ENCODE peak calls at places on chromosomes 6 and 20, in nine cellular contexts. C is NCI-H2029 treated with DMSO at 0.1 percent for 48 hours; N is CD4-positive, CD25-positive, alpha-beta regulatory T cell; X is GM19239; V is SJSA1; L is HEK293T; K is activated CD4-positive, alpha-beta memory T cell treated with anti-CD3 and anti-CD28 coated beads for 36 hours; A is smooth muscle cell of the brain vasculature; B is heart left ventricle. F is an unnamed sample.

GRCh38 chr6:82924799-82925535 is 140.7 kb downstream of the UBE3D start:
- DNase-seq in V (no peak), X (no peak), L (no peak), C (no peak), N (no peak), A (no peak), K (no peak), B (no peak), F (no peak)

GRCh38 chr20:63505723-63506122 is 6.8 kb upstream of the EEF1A2 start:
- DNase-seq in C (no peak), K (no peak), X (no peak), N (no peak), A (no peak), B (no peak), L (no peak), V (no peak), F (no peak)

GRCh38 chr6:111107589-111107988 is 20.3 kb downstream of the SLC16A10 start:
- DNase-seq in K (no peak), X (no peak), L (no peak), C (no peak), B (no peak), V (no peak), A (no peak), N (no peak), F (no peak)

GRCh38 chr6:110518281-110518623 is 41.8 kb upstream of the SLC22A16 start:
- DNase-seq in V (no peak), B (no peak), C (no peak), X (no peak), L (peak), A (no peak), K (no peak), N (no peak), F (no peak)

GRCh38 chr6:158040051-158040803 is 58.6 kb downstream of the SYNJ2 start:
- DNase-seq in K (peak), N (no peak), L (peak), B (no peak), V (peak), A (no peak), X (no peak), C (no peak), F (peak)

GRCh38 chr6:42410861-42411260 is 40.9 kb downstream of the TRERF1 start:
- DNase-seq in C (no peak), A (no peak), N (no peak), L (no peak), V (no peak), K (no peak), B (no peak), X (no peak), F (no peak)

GRCh38 chr6:63100066-63100465 is 111.2 kb upstream of the FKBP1C start:
- DNase-seq in C (no peak), X (no peak), K (no peak), N (no peak), V (no peak), L (no peak), A (no peak), B (no peak), F (no peak)

GRCh38 chr20:10225439-10226080 is 6.9 kb downstream of the SNAP25 start:
- DNase-seq in C (no peak), X (no peak), B (no peak), A (no peak), N (no peak), K (no peak), L (peak), V (no peak), F (no peak)

GRCh38 chr20:38728237-38728761 is 4.0 kb downstream of the SLC32A1 start:
- DNase-seq in L (no peak), K (no peak), B (no peak), N (no peak), C (no peak), V (no peak), A (no peak), X (no peak), F (no peak)

GRCh38 chr20:8152183-8152582 is 20.1 kb downstream of the PLCB1 start:
- DNase-seq in V (no peak), L (no peak), C (no peak), B (no peak), X (no peak), K (no peak), A (no peak), N (no peak), F (no peak)

GRCh38 chr20:57619053-57619831 is 984 bp downstream of the ZBP1 start:
- DNase-seq in K (peak), B (no peak), A (no peak), X (no peak), L (no peak), V (no peak), N (peak), C (no peak), F (no peak)

GRCh38 chr6:13787146-13787545 is 27.2 kb downstream of the MCUR1 start:
- DNase-seq in C (no peak), A (no peak), K (peak), N (no peak), V (no peak), L (no peak), B (no peak), X (no peak), F (no peak)

GRCh38 chr6:29941006-29941405 is 1.3 kb upstream of the HLA-A start:
- DNase-seq in V (no peak), L (no peak), B (no peak), N (no peak), A (no peak), C (no peak), X (no peak), K (no peak), F (no peak)

GRCh38 chr6:122772724-122773123 is 6.8 kb upstream of the FABP7 start:
- DNase-seq in L (no peak), B (no peak), C (no peak), K (no peak), A (no peak), N (no peak), V (no peak), X (no peak), F (no peak)

GRCh38 chr20:64244281-64244805 is 11.2 kb upstream of the PCMTD2 start:
- DNase-seq in X (no peak), K (peak), V (no peak), B (no peak), N (no peak), A (no peak), L (no peak), C (no peak), F (no peak)

GRCh38 chr20:17059465-17059864 is 167.4 kb upstream of the PCSK2 start:
- DNase-seq in V (peak), C (peak), N (no peak), K (no peak), A (no peak), L (no peak), B (no peak), X (no peak), F (peak)

GRCh38 chr6:28981391-28981832 is 23.7 kb downstream of the ZNF311 start:
- DNase-seq in B (peak), A (peak), V (peak), K (peak), N (peak), L (no peak), X (no peak), C (peak), F (no peak)

GRCh38 chr6:126337323-126337722 is 2.6 kb upstream of the CENPW start:
- DNase-seq in K (no peak), C (no peak), B (no peak), N (no peak), A (no peak), V (no peak), L (no peak), X (no peak), F (no peak)

GRCh38 chr20:37575884-37576283 is 48.2 kb upstream of the BLCAP start:
- DNase-seq in N (no peak), X (peak), A (no peak), L (no peak), C (no peak), V (no peak), K (no peak), B (no peak), F (no peak)

GRCh38 chr20:10447028-10447427 is 11.9 kb downstream of the SLX4IP start:
- DNase-seq in A (peak), B (no peak), X (peak), K (peak), C (peak), V (no peak), N (peak), L (peak), F (peak)